ENCODE peak calls at places on chromosomes 12 and 14, in seven cellular contexts. S is body of pancreas, Q is heart left ventricle, D is IMR-90, X is A549, A is prostate gland, B is gastrocnemius medialis. W is an unnamed sample.

GRCh38 chr12:54404061-54405004 is 14.7 kb downstream of the ITGA5 start:
- DNase-seq in S (peak; percentile 58), Q (no peak), D (peak; percentile 56), X (no peak), A (no peak), B (no peak), W (peak; percentile 72)

GRCh38 chr14:22177870-22178269 is 411.2 kb downstream of the DAD1 start:
- DNase-seq in S (no peak), Q (no peak), D (peak; percentile 45), X (no peak), A (no peak), B (no peak), W (no peak)

GRCh38 chr12:120101182-120101581 is 15.4 kb downstream of the RAB35 start:
- DNase-seq in S (peak; percentile 27), Q (no peak), D (no peak), X (no peak), A (no peak), B (peak; percentile 78), W (no peak)

GRCh38 chr12:124779161-124780141 is 84.2 kb downstream of the SCARB1 start:
- DNase-seq in S (no peak), Q (no peak), D (no peak), X (no peak), A (no peak), B (no peak), W (no peak)

GRCh38 chr14:56416213-56416612 is 163.4 kb upstream of the TMEM260 start:
- DNase-seq in S (no peak), Q (no peak), D (no peak), X (no peak), A (no peak), B (no peak), W (no peak)

GRCh38 chr14:21039059-21039422 is 3.1 kb upstream of the RNASE7 start:
- DNase-seq in S (peak; percentile 96), Q (peak; percentile 91), D (peak; percentile 43), X (no peak), A (peak; percentile 88), B (peak; percentile 98), W (peak; percentile 95)

GRCh38 chr12:62720661-62721330 is 214.2 kb downstream of the PPM1H start:
- DNase-seq in S (no peak), Q (peak; percentile 49), D (peak; percentile 83), X (no peak), A (no peak), B (peak; percentile 26), W (no peak)

GRCh38 chr12:1799068-1799881 is 21.1 kb upstream of the LRTM2 start:
- DNase-seq in S (peak; percentile 9), Q (no peak), D (no peak), X (no peak), A (no peak), B (no peak), W (no peak)

GRCh38 chr14:53035796-53036195 is 84.9 kb upstream of the FERMT2 start:
- DNase-seq in S (no peak), Q (no peak), D (peak; percentile 44), X (no peak), A (no peak), B (no peak), W (no peak)

GRCh38 chr12:76698316-76698715 is 65.6 kb upstream of the ZDHHC17 start:
- DNase-seq in S (no peak), Q (no peak), D (peak; percentile 62), X (no peak), A (no peak), B (no peak), W (no peak)

GRCh38 chr12:50221228-50222008 is 54.2 kb upstream of the CERS5 start:
- DNase-seq in S (no peak), Q (no peak), D (peak; percentile 91), X (no peak), A (peak; percentile 53), B (no peak), W (no peak)

GRCh38 chr12:28024231-28024995 is 51.9 kb upstream of the PTHLH start:
- DNase-seq in S (no peak), Q (no peak), D (peak; percentile 92), X (no peak), A (no peak), B (no peak), W (no peak)

GRCh38 chr12:29041621-29042020 is 107.5 kb upstream of the FAR2 start:
- DNase-seq in S (no peak), Q (no peak), D (peak; percentile 76), X (no peak), A (no peak), B (no peak), W (no peak)

GRCh38 chr14:94129758-94130414 is 482 bp upstream of the IFI27L2 start:
- DNase-seq in S (no peak), Q (peak; percentile 72), D (peak; percentile 34), X (peak; percentile 54), A (no peak), B (no peak), W (peak; percentile 51)

DNA sequence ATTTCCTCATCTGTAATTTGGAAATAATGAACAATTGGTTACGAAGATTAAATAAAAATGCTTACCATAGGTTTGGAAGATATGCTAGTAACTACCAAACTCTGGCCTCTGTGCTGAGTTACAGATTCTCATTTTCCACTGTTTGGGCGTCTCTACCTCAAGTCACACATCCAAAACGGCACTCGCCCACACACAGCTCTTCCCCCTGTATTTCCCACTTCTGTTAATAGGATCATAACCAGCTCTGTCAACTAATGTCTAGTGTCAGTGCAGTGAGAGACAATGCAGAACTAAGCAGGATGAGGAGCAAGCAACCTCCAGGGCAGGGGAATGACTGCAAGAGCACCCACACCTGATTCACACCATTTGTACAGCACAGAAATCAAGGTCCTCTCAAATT is 10.9 kb upstream of the SYCP3 start:
- DNase-seq in S (no peak), Q (no peak), D (no peak), X (no peak), A (no peak), B (no peak), W (no peak)
- TF ChIP-seq POLR2A in S (no peak), Q (no peak), D (no peak), X (no peak), A (no peak), B (no peak), W (no peak)

GRCh38 chr14:89625988-89626806 is 209.2 kb upstream of the FOXN3 start:
- DNase-seq in S (no peak), Q (no peak), D (no peak), X (no peak), A (no peak), B (no peak), W (no peak)
- TF ChIP-seq CTCF in S (no peak), Q (no peak), D (no peak), X (no peak), A (no peak), B (no peak), W (no peak)

DNA sequence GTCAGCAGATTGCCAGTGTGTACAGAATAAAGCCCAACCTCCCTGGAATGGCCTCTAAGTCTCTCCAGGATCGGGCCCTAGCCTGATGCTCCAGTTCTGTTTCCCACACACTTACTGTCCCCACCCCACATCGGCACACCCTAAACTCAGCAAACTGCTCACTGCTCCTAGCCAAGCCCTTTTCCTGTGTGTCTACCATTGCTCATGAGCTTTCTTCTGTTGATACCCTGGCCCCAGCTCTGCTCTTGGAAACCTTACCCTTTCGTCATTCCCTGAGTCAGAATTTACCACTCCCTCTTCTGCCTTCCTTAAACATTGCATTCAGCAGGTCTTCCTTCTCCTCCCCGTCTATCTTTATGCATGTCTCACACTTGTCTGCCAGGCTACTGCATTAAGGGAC is 158.9 kb downstream of the TMX1 start:
- DNase-seq in S (no peak), Q (peak; percentile 36), D (peak; percentile 97), X (peak; percentile 36), A (no peak), B (no peak), W (no peak)
- H3K4me1 ChIP-seq in S (peaks cover 28% of the 10 kb centered on the region), Q (peaks cover 42% of the 10 kb centered on the region), D (peaks cover 27% of the 10 kb centered on the region), X (peaks cover 53% of the 10 kb centered on the region), A (peaks cover 6% of the 10 kb centered on the region), B (peaks cover 41% of the 10 kb centered on the region), W (peaks cover 12% of the 10 kb centered on the region)

DNA sequence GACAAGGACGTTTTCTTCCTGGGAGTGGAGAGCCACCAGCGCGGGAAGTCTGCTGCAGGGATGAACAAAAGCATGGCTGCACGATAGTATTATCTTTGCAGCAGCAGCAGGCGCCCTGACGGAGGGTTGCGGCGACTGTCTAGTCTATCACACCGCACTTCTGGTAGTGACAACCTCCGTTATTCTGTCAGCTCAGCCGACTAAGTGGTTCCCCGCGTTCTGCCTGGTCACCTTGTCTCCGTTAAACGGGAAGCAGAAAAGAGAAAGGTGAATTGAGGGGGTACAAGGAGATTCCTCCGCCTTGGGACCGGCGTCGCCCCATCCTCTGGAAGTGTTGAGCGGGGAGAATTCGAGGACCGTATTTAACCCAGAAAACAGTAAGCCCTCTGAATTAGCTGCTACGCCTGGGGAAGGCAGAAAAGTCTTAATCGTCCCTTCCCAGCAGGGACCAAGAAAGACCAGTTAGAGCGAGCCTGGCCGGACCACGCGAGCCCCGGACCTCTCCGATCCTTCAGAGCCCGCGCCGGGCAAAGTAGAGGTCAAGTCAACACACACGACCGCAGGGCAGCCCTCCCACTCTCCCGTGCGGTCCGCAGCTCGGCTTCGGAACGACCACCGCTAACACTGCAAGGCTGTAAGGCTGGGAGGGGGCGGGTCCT is 536 bp upstream of the DAAM1 start:
- DNase-seq in S (peak; percentile 22), Q (peak; percentile 60), D (no peak), X (peak; percentile 6), A (peak; percentile 21), B (peak; percentile 23), W (peak; percentile 43)
- TF ChIP-seq POLR2A in S (no peak), Q (no peak), D (no peak), X (peak; percentile 39), A (no peak), B (no peak), W (no peak)

DNA sequence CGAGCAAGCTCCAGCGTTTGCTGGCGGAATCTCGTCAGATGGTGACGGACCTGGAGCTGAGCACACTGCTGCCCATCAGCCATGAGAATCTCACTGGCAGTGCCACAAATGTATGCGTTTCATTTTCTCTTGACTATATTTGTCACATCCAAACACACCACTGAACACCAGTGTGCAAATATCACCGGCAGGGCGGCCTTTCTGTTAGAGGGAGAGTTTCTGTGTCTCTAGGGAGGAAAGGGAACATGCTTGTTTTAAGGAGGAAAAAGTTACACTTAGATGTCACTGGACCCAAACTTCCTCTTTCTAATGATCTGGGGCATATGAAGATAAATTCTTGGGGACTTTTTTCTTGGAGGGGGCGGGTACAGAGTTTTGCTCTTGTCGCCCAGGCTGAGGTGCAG is 21.9 kb upstream of the HIP1R start:
- DNase-seq in S (no peak), Q (no peak), D (no peak), X (no peak), A (no peak), B (no peak), W (no peak)
- TF ChIP-seq CTCF in S (no peak), Q (no peak), D (no peak), X (no peak), A (no peak), B (no peak), W (no peak)

GRCh38 chr12:103336940-103337339 is 158.8 kb downstream of the C12orf42 start:
- DNase-seq in S (no peak), Q (no peak), D (no peak), X (no peak), A (no peak), B (no peak), W (no peak)

GRCh38 chr12:103333676-103334075 is 162.1 kb downstream of the C12orf42 start:
- DNase-seq in S (no peak), Q (no peak), D (no peak), X (no peak), A (no peak), B (no peak), W (no peak)

GRCh38 chr12:103331643-103332042 is 164.1 kb downstream of the C12orf42 start:
- DNase-seq in S (no peak), Q (no peak), D (no peak), X (no peak), A (no peak), B (no peak), W (no peak)

GRCh38 chr12:103330672-103331071 is 165.1 kb downstream of the C12orf42 start:
- DNase-seq in S (no peak), Q (no peak), D (no peak), X (no peak), A (no peak), B (no peak), W (no peak)

GRCh38 chr12:103334447-103334846 is 161.3 kb downstream of the C12orf42 start:
- DNase-seq in S (no peak), Q (no peak), D (no peak), X (no peak), A (no peak), B (no peak), W (no peak)
- H3K4me1 ChIP-seq in S (peaks cover 11% of the 10 kb centered on the region), Q (no peaks in the 10 kb centered on the region), D (no peaks in the 10 kb centered on the region), X (no peaks in the 10 kb centered on the region), A (no peaks in the 10 kb centered on the region), B (no peaks in the 10 kb centered on the region), W (no peaks in the 10 kb centered on the region)

W was measured in uterus.